ENCODE peak calls at places on chromosomes 6 and 20, in five cellular contexts. P, T, H, I and Y are unnamed samples.

GRCh38 chr6:41878246-41878645 is 16.9 kb downstream of the USP49 start:
- DNase-seq in P (no peak), T (no peak), H (no peak), I (no peak), Y (no peak)

GRCh38 chr20:57308451-57309410 is 20.9 kb upstream of the SPO11 start:
- DNase-seq in P (no peak), T (no peak), H (no peak), I (no peak), Y (no peak)

GRCh38 chr6:161107779-161108380 is 116.3 kb downstream of the MAP3K4 start:
- DNase-seq in P (no peak), T (no peak), H (no peak), I (no peak), Y (no peak)

GRCh38 chr6:142226731-142227130 is 75.1 kb upstream of the ADGRG6 start:
- DNase-seq in P (no peak), T (no peak), H (no peak), I (no peak), Y (no peak)

GRCh38 chr20:5831539-5832237 is 81.5 kb downstream of the SHLD1 start:
- DNase-seq in P (no peak), T (no peak), H (no peak), I (no peak), Y (no peak)

GRCh38 chr20:2751868-2752630 is 48.4 kb downstream of the CPXM1 start:
- DNase-seq in P (peak), T (peak), H (peak), I (no peak), Y (no peak)

GRCh38 chr20:59307270-59307669 is 6.9 kb downstream of the EDN3 start:
- DNase-seq in P (no peak), T (no peak), H (no peak), I (no peak), Y (no peak)

GRCh38 chr20:3733119-3733995 is 872 bp downstream of the HSPA12B start:
- DNase-seq in P (peak), T (no peak), H (no peak), I (no peak), Y (no peak)

GRCh38 chr6:162055365-162055764 is 672.2 kb downstream of the PRKN start:
- DNase-seq in P (no peak), T (no peak), H (no peak), I (no peak), Y (no peak)

GRCh38 chr6:106141441-106142237 is 55.5 kb downstream of the PRDM1 start:
- DNase-seq in P (no peak), T (no peak), H (no peak), I (peak), Y (no peak)

GRCh38 chr20:3239026-3239866 is at the start of gene SLC4A11:
- DNase-seq in P (peak), T (no peak), H (peak), I (peak), Y (peak)

GRCh38 chr6:130020106-130020851 is 1.9 kb downstream of the L3MBTL3 start:
- DNase-seq in P (peak), T (peak), H (peak), I (peak), Y (peak)

GRCh38 chr20:46827718-46828458 is 66.8 kb upstream of the EYA2 start:
- DNase-seq in P (no peak), T (no peak), H (no peak), I (no peak), Y (no peak)

GRCh38 chr6:118869350-118869749 is 24.6 kb upstream of the ASF1A start:
- DNase-seq in P (no peak), T (no peak), H (no peak), I (no peak), Y (no peak)

GRCh38 chr20:41078329-41078728 is 49.7 kb downstream of the TOP1 start:
- DNase-seq in P (no peak), T (no peak), H (no peak), I (no peak), Y (no peak)

GRCh38 chr6:18062733-18063132 is 59.7 kb downstream of the NHLRC1 start:
- DNase-seq in P (no peak), T (no peak), H (no peak), I (no peak), Y (no peak)

GRCh38 chr6:7881765-7882500 is 28.7 kb downstream of the TXNDC5 start:
- DNase-seq in P (no peak), T (no peak), H (no peak), I (no peak), Y (no peak)

GRCh38 chr20:4891364-4891763 is 109.9 kb downstream of the SLC23A2 start:
- DNase-seq in P (no peak), T (no peak), H (no peak), I (no peak), Y (no peak)

GRCh38 chr20:25197173-25197869 is 1.8 kb downstream of the ENTPD6 start:
- DNase-seq in P (no peak), T (peak), H (no peak), I (no peak), Y (no peak)

GRCh38 chr6:169833258-169833794 is 81.9 kb downstream of the ERMARD start:
- DNase-seq in P (no peak), T (no peak), H (no peak), I (no peak), Y (no peak)

GRCh38 chr6:14550817-14551216 is 433.2 kb downstream of the CD83 start:
- DNase-seq in P (no peak), T (no peak), H (no peak), I (no peak), Y (no peak)

GRCh38 chr6:7617954-7618764 is 28.2 kb downstream of the SNRNP48 start:
- DNase-seq in P (no peak), T (no peak), H (peak), I (peak), Y (no peak)

DNA sequence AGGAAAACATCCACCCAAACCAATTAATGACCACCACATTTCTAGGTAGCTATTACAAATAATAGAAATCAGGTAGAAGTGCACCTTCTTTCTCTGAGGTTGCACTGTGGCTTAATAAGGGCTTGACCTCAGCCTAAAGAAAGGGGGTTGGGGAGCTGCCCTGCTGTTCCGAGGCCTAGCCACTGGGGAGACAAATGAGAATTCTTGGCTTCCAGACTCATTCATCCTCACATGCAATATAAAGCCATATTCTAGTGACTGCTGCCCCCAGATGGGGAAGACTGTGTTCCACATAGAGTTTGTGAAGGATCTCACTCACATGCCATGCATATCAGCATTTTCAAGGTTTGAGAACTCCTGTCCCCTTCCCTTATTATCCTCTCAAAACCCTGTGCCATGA is 22.9 kb downstream of the SAYSD1 start:
- DNase-seq in P (no peak), T (no peak), H (no peak), I (no peak), Y (no peak)
- TF ChIP-seq CTCF in P (no peak), T (no peak), H (no peak), I (no peak), Y (no peak)

GRCh38 chr6:108558372-108559096 is 2.2 kb upstream of the FOXO3 start:
- DNase-seq in P (peak), T (peak), H (peak), I (peak), Y (peak)

GRCh38 chr6:108560463-108561308 is at the start of gene FOXO3:
- DNase-seq in P (peak), T (peak), H (no peak), I (peak), Y (peak)

GRCh38 chr6:108559097-108559883 is 1.4 kb upstream of the FOXO3 start:
- DNase-seq in P (peak), T (peak), H (peak), I (peak), Y (peak)

GRCh38 chr6:108561742-108562502 is 1.2 kb downstream of the FOXO3 start:
- DNase-seq in P (peak), T (no peak), H (no peak), I (peak), Y (peak)

GRCh38 chr6:108559884-108560462 is 744 bp upstream of the FOXO3 start:
- DNase-seq in P (peak), T (no peak), H (peak), I (peak), Y (no peak)
- H3K4me3 ChIP-seq in P (peak), T (peak), H (peak), I (peak), Y (peak)

GRCh38 chr20:8309638-8310037 is 177.6 kb downstream of the PLCB1 start:
- DNase-seq in P (no peak), T (no peak), H (no peak), I (no peak), Y (no peak)
- TF ChIP-seq CTCF in P (no peak), T (no peak), H (no peak), I (no peak), Y (no peak)

DNA sequence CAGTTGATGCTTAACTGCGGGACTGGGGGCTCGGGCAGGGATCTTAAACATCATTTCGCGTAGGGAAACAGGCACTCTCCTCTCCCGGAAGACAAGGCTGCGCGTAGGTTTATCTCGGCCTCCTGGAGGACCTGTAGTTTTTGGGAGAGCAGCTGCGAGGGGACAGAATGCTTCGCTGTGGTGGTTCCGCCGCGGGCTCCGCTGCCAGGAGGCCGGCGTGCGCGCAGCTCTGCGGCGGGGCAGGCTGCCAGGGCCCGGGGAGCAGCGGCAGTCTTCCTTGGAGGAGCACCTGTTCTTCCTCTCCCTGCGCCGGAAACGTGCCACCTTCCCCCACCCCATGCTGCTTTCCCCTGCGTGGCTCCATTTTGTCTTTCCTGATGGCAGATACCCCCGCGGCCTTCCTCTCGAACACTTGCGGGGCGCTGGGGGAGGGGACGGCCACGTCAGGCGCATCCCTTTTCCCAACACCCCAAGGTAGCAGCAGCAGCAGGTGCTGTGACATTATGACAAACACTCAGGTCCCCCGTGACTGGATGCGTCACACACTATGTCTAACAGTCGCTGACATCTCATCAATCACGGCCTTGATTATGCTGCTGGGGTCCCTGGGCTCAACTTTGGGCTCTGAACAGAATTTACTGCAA is 230.7 kb upstream of the BTBD3 start:
- DNase-seq in P (peak), T (no peak), H (no peak), I (no peak), Y (peak)
- H3K4me3 ChIP-seq in P (peak), T (no peak), H (no peak), I (no peak), Y (peak)

GRCh38 chr20:62875419-62876355 is 14.1 kb upstream of the TCFL5 start:
- DNase-seq in P (peak), T (no peak), H (peak), I (peak), Y (peak)
- TF ChIP-seq CTCF in P (peak), T (no peak), H (peak), I (peak), Y (peak)

GRCh38 chr6:32662836-32663235 is 3.6 kb downstream of the HLA-DQB1 start:
- DNase-seq in P (no peak), T (no peak), H (no peak), I (no peak), Y (no peak)

GRCh38 chr6:32666420-32667300 is at the start of gene HLA-DQB1:
- DNase-seq in P (no peak), T (peak), H (no peak), I (no peak), Y (no peak)

GRCh38 chr6:32664354-32664753 is 2.1 kb downstream of the HLA-DQB1 start:
- DNase-seq in P (no peak), T (no peak), H (no peak), I (no peak), Y (no peak)

GRCh38 chr6:32665621-32666140 is 776 bp downstream of the HLA-DQB1 start:
- DNase-seq in P (no peak), T (no peak), H (no peak), I (no peak), Y (no peak)

DNA sequence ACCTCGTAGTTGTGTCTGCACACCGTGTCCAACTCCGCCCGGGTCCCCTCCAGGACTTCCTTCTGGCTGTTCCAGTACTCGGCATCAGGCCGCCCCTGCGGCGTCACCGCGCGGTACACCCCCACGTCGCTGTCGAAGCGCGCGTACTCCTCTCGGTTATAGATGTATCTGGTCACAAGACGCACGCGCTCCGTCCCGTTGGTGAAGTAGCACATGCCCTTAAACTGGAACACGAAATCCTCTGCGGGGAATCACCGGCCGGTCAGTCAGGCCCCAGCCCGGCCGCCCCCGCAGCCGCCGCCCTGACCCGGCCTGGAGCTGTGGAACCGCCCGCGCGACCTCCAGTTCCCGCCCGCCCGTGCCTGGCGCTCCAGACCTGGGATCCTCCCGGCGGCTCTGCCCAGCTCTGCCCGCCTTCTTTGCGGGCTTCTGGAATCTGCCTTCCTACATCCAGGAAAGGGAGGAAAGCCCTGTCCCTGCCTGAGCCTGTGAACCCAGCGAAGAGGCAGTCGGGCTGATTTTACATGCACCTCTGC is 1.6 kb downstream of the HLA-DQB1 start:
- DNase-seq in P (no peak), T (peak), H (no peak), I (no peak), Y (peak)
- H3K4me3 ChIP-seq in P (peak), T (no peak), H (peak), I (no peak), Y (no peak)

DNA sequence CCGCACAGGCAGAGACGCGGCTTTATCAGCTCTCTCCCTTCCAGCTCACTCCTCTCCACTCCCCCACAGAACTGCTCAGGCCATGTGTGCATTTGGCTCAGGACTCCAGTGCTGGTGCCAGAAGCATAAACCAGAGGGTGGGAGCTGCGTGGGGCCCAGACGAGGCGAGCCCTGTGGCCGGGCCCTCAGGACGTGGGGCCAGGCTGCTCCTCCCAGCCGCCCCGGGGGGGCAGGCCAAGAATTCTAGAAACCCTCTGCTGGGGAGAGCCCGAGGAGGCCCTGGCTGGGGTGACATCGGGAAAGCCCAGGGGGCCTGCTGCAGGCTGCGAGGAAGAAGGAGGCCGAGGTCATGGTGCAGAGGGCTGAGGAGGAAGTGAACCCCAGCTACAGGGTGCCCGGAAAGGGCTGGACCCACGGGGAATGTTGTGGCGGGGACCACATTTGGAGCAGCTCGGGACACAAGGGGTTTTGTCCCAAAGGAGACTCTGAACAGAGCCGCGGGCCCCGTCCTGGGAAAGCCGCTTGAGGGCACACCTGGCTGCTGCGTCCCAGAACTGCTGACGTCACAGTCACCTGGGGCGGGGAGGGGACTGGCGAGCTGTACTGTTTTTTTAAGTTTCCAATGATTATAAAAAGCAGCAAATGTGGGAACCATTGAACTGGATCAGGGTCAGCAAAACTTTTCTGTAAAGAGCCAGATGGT is 107.1 kb downstream of the BANF2 start:
- DNase-seq in P (peak), T (no peak), H (no peak), I (peak), Y (no peak)
- TF ChIP-seq CTCF in P (no peak), T (no peak), H (no peak), I (no peak), Y (no peak)